ENCODE peak calls at places on chromosomes 2 and 18, in six cellular contexts. P is DND-41, Q is astrocyte of the spinal cord, H is esophagus squamous epithelium, C is astrocyte of the cerebellum, V is hepatocyte. A is an unnamed sample.

GRCh38 chr18:59478591-59478990 is 119.5 kb upstream of the LMAN1 start:
- DNase-seq in P (no peak), Q (peak), H (no peak), C (no peak), V (no peak), A (no peak)

GRCh38 chr2:26784570-26785234 is 1.2 kb upstream of the CENPA start:
- DNase-seq in P (no peak), Q (no peak), H (no peak), C (no peak), V (no peak), A (no peak)

GRCh38 chr2:239267411-239267941 is 133.3 kb downstream of the HDAC4 start:
- DNase-seq in P (peak), Q (peak), H (peak), C (peak), V (no peak), A (peak)

GRCh38 chr2:102806250-102806837 is 44.5 kb downstream of the TMEM182 start:
- DNase-seq in P (peak), Q (peak), H (no peak), C (peak), V (peak), A (peak)

GRCh38 chr2:217790195-217790594 is 212.6 kb downstream of the TNS1 start:
- DNase-seq in P (no peak), Q (peak), H (no peak), C (no peak), V (no peak), A (no peak)

GRCh38 chr18:12821408-12821807 is 62.6 kb downstream of the PTPN2 start:
- DNase-seq in P (no peak), Q (no peak), H (no peak), C (no peak), V (no peak), A (no peak)

GRCh38 chr18:77970814-77971213 is 721.2 kb downstream of the GALR1 start:
- DNase-seq in P (no peak), Q (no peak), H (no peak), C (no peak), V (no peak), A (no peak)

GRCh38 chr18:43952398-43952797 is 675.1 kb upstream of the SYT4 start:
- DNase-seq in P (no peak), Q (no peak), H (no peak), C (no peak), V (no peak), A (no peak)

GRCh38 chr2:33217431-33217830 is 259.0 kb upstream of the RASGRP3 start:
- DNase-seq in P (no peak), Q (no peak), H (no peak), C (no peak), V (no peak), A (no peak)

GRCh38 chr2:236342951-236343350 is 78.7 kb upstream of the ASB18 start:
- DNase-seq in P (no peak), Q (no peak), H (no peak), C (no peak), V (no peak), A (no peak)

GRCh38 chr2:234029150-234029733 is 21.3 kb upstream of the SPP2 start:
- DNase-seq in P (no peak), Q (peak), H (no peak), C (no peak), V (no peak), A (no peak)

GRCh38 chr2:185618630-185619029 is 120.0 kb upstream of the FSIP2 start:
- DNase-seq in P (no peak), Q (peak), H (no peak), C (peak), V (peak), A (no peak)

GRCh38 chr18:23545247-23545789 is 41.0 kb downstream of the NPC1 start:
- DNase-seq in P (no peak), Q (no peak), H (no peak), C (no peak), V (no peak), A (no peak)

GRCh38 chr2:127586746-127587295 is 51.3 kb downstream of the MYO7B start:
- DNase-seq in P (peak), Q (no peak), H (no peak), C (no peak), V (no peak), A (no peak)

GRCh38 chr2:146576301-146576700 is 1268.5 kb upstream of the ACVR2A start:
- DNase-seq in P (no peak), Q (no peak), H (no peak), C (no peak), V (no peak), A (no peak)

GRCh38 chr2:72089537-72089936 is 58.1 kb downstream of the CYP26B1 start:
- DNase-seq in P (no peak), Q (no peak), H (no peak), C (no peak), V (no peak), A (no peak)

GRCh38 chr2:23385748-23386421 is 906 bp downstream of the KLHL29 start:
- DNase-seq in P (no peak), Q (no peak), H (no peak), C (no peak), V (peak), A (no peak)

GRCh38 chr18:48477353-48477752 is 61.5 kb upstream of the CTIF start:
- DNase-seq in P (no peak), Q (no peak), H (no peak), C (no peak), V (no peak), A (no peak)

GRCh38 chr2:221724631-221725203 is 152.6 kb upstream of the EPHA4 start:
- DNase-seq in P (no peak), Q (no peak), H (no peak), C (no peak), V (no peak), A (no peak)

GRCh38 chr2:74500578-74500946 is 1.2 kb upstream of the LBX2 start:
- DNase-seq in P (no peak), Q (no peak), H (no peak), C (no peak), V (no peak), A (no peak)

GRCh38 chr18:36653141-36653869 is 175.5 kb downstream of the TPGS2 start:
- DNase-seq in P (no peak), Q (no peak), H (no peak), C (no peak), V (no peak), A (no peak)

GRCh38 chr2:205273627-205274026 is 408.7 kb upstream of the NRP2 start:
- DNase-seq in P (no peak), Q (no peak), H (no peak), C (no peak), V (peak), A (no peak)

GRCh38 chr2:69955029-69955428 is 6.4 kb downstream of the ASPRV1 start:
- DNase-seq in P (no peak), Q (no peak), H (no peak), C (no peak), V (no peak), A (no peak)

DNA sequence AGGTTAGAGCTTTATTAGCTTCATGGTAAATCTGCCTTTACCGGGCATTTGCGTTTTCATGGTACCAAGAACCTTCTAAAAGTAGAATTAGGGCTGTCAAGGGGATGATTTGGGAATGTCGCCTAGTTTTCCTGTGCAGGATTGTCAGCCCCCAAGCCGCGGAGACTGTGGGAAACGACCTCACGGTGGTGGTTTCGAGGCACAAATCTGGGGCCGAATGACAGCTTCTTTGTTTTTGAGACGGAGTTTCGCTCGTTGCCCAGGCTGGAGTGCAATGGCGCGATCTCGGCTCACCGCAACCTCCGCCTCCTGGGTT is 615 bp upstream of the USP39 start:
- DNase-seq in P (no peak), Q (no peak), H (no peak), C (no peak), V (no peak), A (no peak)
- H3K4me3 ChIP-seq in P (no peak), Q (no peak), H (peak), C (no peak), V (no peak), A (no peak)

GRCh38 chr2:20671036-20671735 is 4.2 kb downstream of the GDF7 start:
- DNase-seq in P (no peak), Q (no peak), H (no peak), C (no peak), V (no peak), A (no peak)
- H3K4me3 ChIP-seq in P (no peak), Q (no peak), H (peak), C (no peak), V (no peak), A (no peak)

GRCh38 chr18:63159590-63159989 is 160.0 kb downstream of the BCL2 start:
- DNase-seq in P (no peak), Q (no peak), H (no peak), C (no peak), V (no peak), A (no peak)

GRCh38 chr18:63161032-63161727 is 158.4 kb downstream of the BCL2 start:
- DNase-seq in P (no peak), Q (no peak), H (no peak), C (no peak), V (no peak), A (peak)

GRCh38 chr18:63160172-63160995 is 159.2 kb downstream of the BCL2 start:
- DNase-seq in P (no peak), Q (no peak), H (no peak), C (no peak), V (no peak), A (peak)

GRCh38 chr18:63162271-63163014 is 157.1 kb downstream of the BCL2 start:
- DNase-seq in P (no peak), Q (no peak), H (peak), C (no peak), V (no peak), A (no peak)

DNA sequence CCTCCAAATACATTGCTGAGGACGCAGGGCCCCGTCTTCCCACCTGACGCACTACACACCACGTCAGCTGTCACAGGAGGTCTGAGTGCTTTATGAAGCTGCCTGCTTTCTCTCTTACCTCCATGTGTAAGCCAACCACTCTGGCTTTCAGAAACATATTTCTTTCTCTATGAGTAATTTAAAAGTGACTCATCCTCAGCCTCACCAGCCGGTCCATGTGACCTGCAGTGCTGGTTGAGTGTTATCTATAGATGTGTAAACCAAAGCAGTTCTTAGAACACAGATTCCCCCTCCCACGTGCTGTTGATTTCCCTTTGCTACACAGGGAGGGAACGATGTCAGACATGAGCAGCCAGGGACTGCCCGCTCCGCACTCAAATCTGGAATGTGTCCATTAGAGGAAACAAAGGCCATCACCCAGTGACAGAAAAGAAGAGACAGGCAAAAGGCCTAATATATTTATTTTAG is 157.8 kb downstream of the BCL2 start:
- DNase-seq in P (peak), Q (peak), H (peak), C (peak), V (peak), A (peak)
- H3K4me3 ChIP-seq in P (no peak), Q (no peak), H (no peak), C (no peak), V (no peak), A (no peak)

GRCh38 chr2:70979626-70980025 is 1.2 kb downstream of the ANKRD53 start:
- DNase-seq in P (no peak), Q (no peak), H (no peak), C (no peak), V (no peak), A (no peak)

GRCh38 chr2:70974592-70974991 is 3.8 kb upstream of the ANKRD53 start:
- DNase-seq in P (no peak), Q (no peak), H (no peak), C (no peak), V (no peak), A (no peak)

GRCh38 chr2:70978388-70979357 is at the start of gene ANKRD53:
- DNase-seq in P (no peak), Q (peak), H (no peak), C (no peak), V (peak), A (no peak)

GRCh38 chr2:70975237-70975636 is 3.2 kb upstream of the ANKRD53 start:
- DNase-seq in P (no peak), Q (no peak), H (no peak), C (no peak), V (peak), A (no peak)

DNA sequence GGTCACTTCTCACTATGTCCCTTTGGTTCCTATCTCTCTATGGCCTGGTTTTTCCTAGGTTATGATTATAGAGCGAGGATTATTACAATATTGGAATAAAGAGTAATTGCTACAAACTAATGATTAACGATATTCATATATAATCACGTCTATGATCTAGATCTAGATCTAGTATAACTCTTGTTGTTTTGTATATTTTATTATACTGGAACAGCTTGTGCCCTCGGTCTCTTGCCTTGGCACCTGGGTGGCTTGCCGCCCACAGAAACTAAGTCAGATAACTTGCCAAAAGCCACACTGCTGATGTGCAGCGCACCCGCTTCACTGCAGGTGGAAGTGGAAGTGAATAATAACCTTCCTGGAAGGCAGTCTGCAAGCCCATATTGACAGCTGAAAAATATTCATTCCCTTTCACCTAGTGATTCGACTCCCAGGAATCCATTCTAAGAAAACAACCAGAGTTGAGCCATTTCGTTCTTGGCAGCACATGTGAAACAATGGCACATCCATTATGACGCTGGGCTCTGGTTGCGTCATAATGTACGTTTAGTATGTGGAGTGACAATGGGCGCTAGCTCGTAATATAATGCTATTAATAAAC is 725 bp upstream of the ANKRD53 start:
- DNase-seq in P (no peak), Q (peak), H (no peak), C (peak), V (no peak), A (no peak)
- H3K4me3 ChIP-seq in P (no peak), Q (peak), H (peak), C (peak), V (peak), A (peak)

GRCh38 chr2:30444283-30444682 is 2.8 kb upstream of the LCLAT1 start:
- DNase-seq in P (no peak), Q (no peak), H (no peak), C (no peak), V (no peak), A (no peak)
- H3K4me3 ChIP-seq in P (no peak), Q (no peak), H (no peak), C (no peak), V (no peak), A (no peak)

GRCh38 chr2:60934153-60934722 is 52.9 kb downstream of the REL start:
- DNase-seq in P (no peak), Q (no peak), H (no peak), C (no peak), V (no peak), A (no peak)

GRCh38 chr2:60939622-60940021 is 58.2 kb downstream of the REL start:
- DNase-seq in P (no peak), Q (no peak), H (no peak), C (no peak), V (no peak), A (no peak)

GRCh38 chr2:60936757-60937156 is 55.4 kb downstream of the REL start:
- DNase-seq in P (no peak), Q (no peak), H (no peak), C (no peak), V (no peak), A (no peak)

GRCh38 chr2:60932954-60933353 is 51.6 kb downstream of the REL start:
- DNase-seq in P (no peak), Q (no peak), H (no peak), C (no peak), V (no peak), A (no peak)

DNA sequence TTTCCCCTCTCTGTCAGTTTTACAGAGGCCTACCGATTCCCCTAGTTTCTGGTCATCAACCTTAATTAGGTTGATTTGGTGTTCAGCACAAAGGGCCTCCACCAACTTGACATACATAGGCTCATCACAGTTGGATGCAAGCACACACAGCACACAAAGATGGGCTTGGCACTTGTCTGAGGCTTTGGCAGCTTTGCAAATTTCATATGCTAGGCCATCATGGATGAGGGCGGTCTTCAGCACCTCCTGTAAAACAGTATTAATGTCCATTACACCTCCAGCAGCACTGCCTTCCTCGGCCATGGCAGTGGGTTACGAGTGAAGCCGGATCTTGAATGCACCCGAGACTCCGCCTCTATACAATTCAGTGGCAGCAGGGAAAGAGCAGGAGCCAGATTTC is 56.9 kb downstream of the REL start:
- DNase-seq in P (no peak), Q (no peak), H (no peak), C (no peak), V (no peak), A (no peak)
- H3K4me3 ChIP-seq in P (no peak), Q (no peak), H (no peak), C (no peak), V (no peak), A (no peak)

GRCh38 chr18:75915941-75916640 is 488.6 kb upstream of the SMIM21 start:
- DNase-seq in P (no peak), Q (no peak), H (no peak), C (no peak), V (peak), A (no peak)
- H3K4me3 ChIP-seq in P (no peak), Q (peak), H (peak), C (peak), V (peak), A (no peak)

DNA sequence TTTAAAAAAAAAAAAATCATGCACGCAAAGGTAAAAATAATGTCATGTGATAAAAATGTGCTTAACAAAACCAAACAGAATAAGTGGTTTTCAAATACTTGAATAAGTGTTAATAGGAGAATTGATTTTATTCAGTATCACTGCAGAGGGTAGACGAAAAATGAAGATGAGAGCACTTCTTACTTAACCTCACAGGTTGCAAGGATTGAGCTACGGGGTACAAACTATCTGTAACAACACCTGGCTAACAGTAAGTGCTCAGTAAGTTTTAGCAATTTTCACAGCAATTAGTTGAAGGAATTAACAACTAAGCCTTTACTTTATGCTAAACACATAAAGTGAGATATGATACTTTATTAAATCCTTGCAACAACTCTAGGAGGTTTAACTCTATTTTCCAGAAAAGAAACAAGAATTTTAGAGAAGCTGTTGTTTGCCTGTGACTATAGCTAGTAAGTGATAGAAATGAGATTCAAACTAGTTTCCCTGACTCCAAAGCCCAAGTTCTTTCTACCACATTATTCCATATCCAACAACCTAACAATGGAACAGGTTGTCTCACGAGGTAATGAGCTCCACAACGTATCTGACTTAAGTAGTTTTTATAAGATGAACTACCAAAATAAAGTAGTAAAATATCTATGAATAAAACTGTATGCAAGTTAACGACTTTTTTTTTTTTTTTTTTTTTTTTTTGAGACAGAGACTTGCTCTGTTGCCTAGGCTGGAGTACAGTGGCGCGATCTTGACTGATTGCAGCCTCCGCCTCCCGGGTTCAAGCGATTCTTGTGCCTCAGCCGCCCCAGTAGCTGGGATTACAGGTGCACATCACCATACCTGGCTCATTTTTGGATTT is 4.7 kb downstream of the PRKD3 start:
- DNase-seq in P (no peak), Q (no peak), H (no peak), C (no peak), V (no peak), A (no peak)
- H3K4me3 ChIP-seq in P (no peak), Q (no peak), H (no peak), C (no peak), V (no peak), A (no peak)

GRCh38 chr2:231930601-231931281 is 4.5 kb upstream of the NPPC start:
- DNase-seq in P (no peak), Q (no peak), H (no peak), C (no peak), V (no peak), A (no peak)
- H3K4me3 ChIP-seq in P (no peak), Q (no peak), H (no peak), C (no peak), V (no peak), A (no peak)

GRCh38 chr18:7923105-7923504 is 356.0 kb downstream of the PTPRM start:
- DNase-seq in P (no peak), Q (no peak), H (no peak), C (no peak), V (no peak), A (no peak)

GRCh38 chr18:7918696-7919095 is 351.6 kb downstream of the PTPRM start:
- DNase-seq in P (no peak), Q (peak), H (no peak), C (no peak), V (no peak), A (no peak)

GRCh38 chr18:7924616-7925015 is 357.5 kb downstream of the PTPRM start:
- DNase-seq in P (no peak), Q (no peak), H (no peak), C (no peak), V (no peak), A (no peak)

GRCh38 chr18:7919565-7919964 is 352.4 kb downstream of the PTPRM start:
- DNase-seq in P (no peak), Q (no peak), H (no peak), C (no peak), V (no peak), A (no peak)

GRCh38 chr18:7921938-7922587 is 354.9 kb downstream of the PTPRM start:
- DNase-seq in P (no peak), Q (peak), H (no peak), C (peak), V (peak), A (no peak)
- H3K4me3 ChIP-seq in P (no peak), Q (no peak), H (no peak), C (no peak), V (no peak), A (no peak)

A was measured in effector memory CD4-positive, alpha-beta T cell.